ENCODE peak calls at places on chromosomes 3 and 15, in six cellular contexts. Y, P, Q, F, I and V are unnamed samples.

GRCh38 chr15:58249646-58250312 is 111.6 kb downstream of the AQP9 start:
- DNase-seq in Q (no peak), Y (no peak), F (no peak), P (no peak), I (no peak), V (no peak)

GRCh38 chr15:53811530-53811929 is 52.1 kb upstream of the WDR72 start:
- DNase-seq in F (no peak), Y (no peak), P (no peak), I (no peak), Q (no peak), V (no peak)

GRCh38 chr15:55879181-55879580 is 114.2 kb downstream of the NEDD4 start:
- DNase-seq in F (no peak), Q (no peak), Y (no peak), I (no peak), P (no peak), V (no peak)

GRCh38 chr3:78507196-78507984 is 1260.4 kb downstream of the ROBO1 start:
- DNase-seq in F (no peak), Q (no peak), I (no peak), P (no peak), Y (no peak), V (no peak)

GRCh38 chr15:45023659-45024320 is 795 bp downstream of the SORD start:
- DNase-seq in I (peak; percentile 63), Y (no peak), F (no peak), P (no peak), Q (no peak), V (no peak)

GRCh38 chr3:177295116-177295515 is 97.8 kb upstream of the TBL1XR1 start:
- DNase-seq in Q (no peak), Y (no peak), I (peak; percentile 70), F (no peak), P (no peak), V (no peak)

GRCh38 chr3:143408771-143409170 is 289.2 kb downstream of the CHST2 start:
- DNase-seq in Q (no peak), I (no peak), F (no peak), P (no peak), Y (no peak), V (no peak)

GRCh38 chr15:33860749-33861148 is 107.5 kb upstream of the CHRM5 start:
- DNase-seq in P (no peak), Q (no peak), I (no peak), Y (peak; percentile 17), F (no peak), V (no peak)

GRCh38 chr3:42600958-42601675 is 631 bp downstream of the NKTR start:
- DNase-seq in Q (no peak), Y (peak; percentile 29), I (peak; percentile 91), P (peak; percentile 59), F (peak; percentile 75), V (peak; percentile 33)

GRCh38 chr3:137770066-137770805 is 6.1 kb downstream of the SOX14 start:
- DNase-seq in F (no peak), Q (no peak), P (no peak), Y (no peak), I (peak; percentile 70), V (no peak)

GRCh38 chr3:45881031-45882022 is 5.0 kb upstream of the CCR9 start:
- DNase-seq in P (peak; percentile 21), Y (no peak), F (no peak), Q (no peak), I (no peak), V (no peak)

GRCh38 chr3:46708401-46709146 is 7.4 kb downstream of the TMIE start:
- DNase-seq in F (no peak), I (peak; percentile 47), Q (no peak), P (no peak), Y (no peak), V (no peak)